ENCODE peak calls at places on chromosome 13, in ten cellular contexts. One of them, this sample, is unnamed. For H3K27me3, the result is how much of the 10 kb centered on the place peaks cover.

GRCh38 chr13:71320452-71320851 is 546.6 kb downstream of the DACH1 start:
- DNase-seq in ascending aorta: no peak
- DNase-seq in brain microvascular endothelial cell: peak
- DNase-seq in uterus: no peak
- DNase-seq in K562: no peak
- DNase-seq in neural progenitor cell: peak
- DNase-seq in IMR-90: peak
- DNase-seq in astrocyte: no peak
- DNase-seq in fibroblast of lung: no peak
- DNase-seq in left ventricle myocardium inferior: no peak
- DNase-seq in this sample: no peak

GRCh38 chr13:24802074-24802473 is 38.1 kb downstream of the RNF17 start:
- DNase-seq in neural progenitor cell: no peak
- DNase-seq in ascending aorta: no peak
- DNase-seq in fibroblast of lung: peak
- DNase-seq in left ventricle myocardium inferior: no peak
- DNase-seq in uterus: no peak
- DNase-seq in IMR-90: no peak
- DNase-seq in astrocyte: no peak
- DNase-seq in brain microvascular endothelial cell: no peak
- DNase-seq in K562: no peak
- DNase-seq in this sample: no peak

GRCh38 chr13:35789335-35790166 is 313.1 kb upstream of the MAB21L1 start:
- DNase-seq in ascending aorta: no peak
- DNase-seq in neural progenitor cell: peak
- DNase-seq in left ventricle myocardium inferior: no peak
- DNase-seq in IMR-90: peak
- DNase-seq in K562: no peak
- DNase-seq in astrocyte: peak
- DNase-seq in uterus: no peak
- DNase-seq in brain microvascular endothelial cell: peak
- DNase-seq in fibroblast of lung: peak
- DNase-seq in this sample: peak

GRCh38 chr13:53343345-53343744 is 314.7 kb downstream of the OLFM4 start:
- DNase-seq in astrocyte: no peak
- DNase-seq in fibroblast of lung: no peak
- DNase-seq in ascending aorta: no peak
- DNase-seq in IMR-90: no peak
- DNase-seq in brain microvascular endothelial cell: no peak
- DNase-seq in neural progenitor cell: peak
- DNase-seq in K562: no peak
- DNase-seq in left ventricle myocardium inferior: no peak
- DNase-seq in uterus: no peak
- DNase-seq in this sample: no peak

GRCh38 chr13:47087841-47088240 is 191.0 kb upstream of the HTR2A start:
- DNase-seq in K562: no peak
- DNase-seq in neural progenitor cell: no peak
- DNase-seq in uterus: no peak
- DNase-seq in astrocyte: peak
- DNase-seq in ascending aorta: no peak
- DNase-seq in IMR-90: peak
- DNase-seq in brain microvascular endothelial cell: peak
- DNase-seq in fibroblast of lung: peak
- DNase-seq in left ventricle myocardium inferior: no peak
- DNase-seq in this sample: peak

GRCh38 chr13:41004875-41005693 is 14.0 kb downstream of the ELF1 start:
- DNase-seq in ascending aorta: no peak
- DNase-seq in brain microvascular endothelial cell: no peak
- DNase-seq in fibroblast of lung: no peak
- DNase-seq in astrocyte: no peak
- DNase-seq in IMR-90: no peak
- DNase-seq in uterus: no peak
- DNase-seq in left ventricle myocardium inferior: no peak
- DNase-seq in K562: no peak
- DNase-seq in neural progenitor cell: no peak
- DNase-seq in this sample: no peak

GRCh38 chr13:23770428-23770827 is 118.8 kb downstream of the MIPEP start:
- DNase-seq in fibroblast of lung: no peak
- DNase-seq in brain microvascular endothelial cell: no peak
- DNase-seq in left ventricle myocardium inferior: no peak
- DNase-seq in K562: peak
- DNase-seq in neural progenitor cell: no peak
- DNase-seq in uterus: no peak
- DNase-seq in IMR-90: no peak
- DNase-seq in ascending aorta: no peak
- DNase-seq in astrocyte: no peak
- DNase-seq in this sample: no peak

GRCh38 chr13:30453727-30454126 is 12.0 kb downstream of the HMGB1 start:
- DNase-seq in left ventricle myocardium inferior: no peak
- DNase-seq in ascending aorta: no peak
- DNase-seq in brain microvascular endothelial cell: no peak
- DNase-seq in fibroblast of lung: no peak
- DNase-seq in neural progenitor cell: no peak
- DNase-seq in IMR-90: peak
- DNase-seq in astrocyte: no peak
- DNase-seq in K562: no peak
- DNase-seq in uterus: no peak
- DNase-seq in this sample: no peak

GRCh38 chr13:65149687-65150086 is 2080.4 kb downstream of the PCDH9 start:
- DNase-seq in brain microvascular endothelial cell: no peak
- DNase-seq in K562: no peak
- DNase-seq in uterus: no peak
- DNase-seq in ascending aorta: no peak
- DNase-seq in fibroblast of lung: no peak
- DNase-seq in IMR-90: no peak
- DNase-seq in left ventricle myocardium inferior: no peak
- DNase-seq in astrocyte: no peak
- DNase-seq in neural progenitor cell: no peak
- DNase-seq in this sample: no peak

GRCh38 chr13:28497143-28497876 is 2.4 kb upstream of the FLT1 start:
- DNase-seq in uterus: no peak
- DNase-seq in left ventricle myocardium inferior: no peak
- DNase-seq in astrocyte: no peak
- DNase-seq in neural progenitor cell: no peak
- DNase-seq in ascending aorta: no peak
- DNase-seq in fibroblast of lung: no peak
- DNase-seq in brain microvascular endothelial cell: no peak
- DNase-seq in IMR-90: no peak
- DNase-seq in K562: no peak
- DNase-seq in this sample: no peak

GRCh38 chr13:28493740-28494536 is 990 bp downstream of the FLT1 start:
- DNase-seq in astrocyte: no peak
- DNase-seq in IMR-90: no peak
- DNase-seq in K562: no peak
- DNase-seq in ascending aorta: no peak
- DNase-seq in neural progenitor cell: peak
- DNase-seq in left ventricle myocardium inferior: no peak
- DNase-seq in fibroblast of lung: no peak
- DNase-seq in brain microvascular endothelial cell: no peak
- DNase-seq in uterus: no peak
- DNase-seq in this sample: no peak

GRCh38 chr13:28494537-28494860 is 429 bp downstream of the FLT1 start:
- DNase-seq in uterus: no peak
- DNase-seq in astrocyte: no peak
- DNase-seq in IMR-90: no peak
- DNase-seq in neural progenitor cell: peak
- DNase-seq in brain microvascular endothelial cell: no peak
- DNase-seq in left ventricle myocardium inferior: no peak
- DNase-seq in fibroblast of lung: no peak
- DNase-seq in ascending aorta: no peak
- DNase-seq in K562: no peak
- DNase-seq in this sample: no peak

GRCh38 chr13:28494861-28495585 is at the start of gene FLT1:
- DNase-seq in fibroblast of lung: peak
- DNase-seq in ascending aorta: peak
- DNase-seq in brain microvascular endothelial cell: no peak
- DNase-seq in uterus: peak
- DNase-seq in left ventricle myocardium inferior: peak
- DNase-seq in neural progenitor cell: peak
- DNase-seq in astrocyte: no peak
- DNase-seq in IMR-90: peak
- DNase-seq in K562: peak
- DNase-seq in this sample: no peak

GRCh38 chr13:28495586-28496564 is 947 bp upstream of the FLT1 start:
- DNase-seq in astrocyte: no peak
- DNase-seq in left ventricle myocardium inferior: no peak
- DNase-seq in uterus: no peak
- DNase-seq in K562: no peak
- DNase-seq in ascending aorta: no peak
- DNase-seq in brain microvascular endothelial cell: no peak
- DNase-seq in fibroblast of lung: no peak
- DNase-seq in neural progenitor cell: no peak
- DNase-seq in IMR-90: no peak
- DNase-seq in this sample: no peak
- H3K4me3 ChIP-seq in astrocyte: no peak
- H3K4me3 ChIP-seq in left ventricle myocardium inferior: peak
- H3K4me3 ChIP-seq in uterus: peak
- H3K4me3 ChIP-seq in K562: no peak
- H3K4me3 ChIP-seq in ascending aorta: peak
- H3K4me3 ChIP-seq in brain microvascular endothelial cell: peak
- H3K4me3 ChIP-seq in fibroblast of lung: no peak
- H3K4me3 ChIP-seq in neural progenitor cell: peak
- H3K4me3 ChIP-seq in IMR-90: peak
- H3K4me3 ChIP-seq in this sample: no peak

GRCh38 chr13:49419292-49419691 is 24.6 kb downstream of the CAB39L start:
- DNase-seq in uterus: no peak
- DNase-seq in left ventricle myocardium inferior: no peak
- DNase-seq in neural progenitor cell: no peak
- DNase-seq in brain microvascular endothelial cell: peak
- DNase-seq in IMR-90: peak
- DNase-seq in K562: no peak
- DNase-seq in ascending aorta: no peak
- DNase-seq in fibroblast of lung: peak
- DNase-seq in astrocyte: peak
- DNase-seq in this sample: no peak

GRCh38 chr13:49418206-49418605 is 25.7 kb downstream of the CAB39L start:
- DNase-seq in ascending aorta: no peak
- DNase-seq in uterus: no peak
- DNase-seq in astrocyte: no peak
- DNase-seq in K562: no peak
- DNase-seq in IMR-90: no peak
- DNase-seq in left ventricle myocardium inferior: no peak
- DNase-seq in neural progenitor cell: no peak
- DNase-seq in fibroblast of lung: no peak
- DNase-seq in brain microvascular endothelial cell: no peak
- DNase-seq in this sample: no peak

DNA sequence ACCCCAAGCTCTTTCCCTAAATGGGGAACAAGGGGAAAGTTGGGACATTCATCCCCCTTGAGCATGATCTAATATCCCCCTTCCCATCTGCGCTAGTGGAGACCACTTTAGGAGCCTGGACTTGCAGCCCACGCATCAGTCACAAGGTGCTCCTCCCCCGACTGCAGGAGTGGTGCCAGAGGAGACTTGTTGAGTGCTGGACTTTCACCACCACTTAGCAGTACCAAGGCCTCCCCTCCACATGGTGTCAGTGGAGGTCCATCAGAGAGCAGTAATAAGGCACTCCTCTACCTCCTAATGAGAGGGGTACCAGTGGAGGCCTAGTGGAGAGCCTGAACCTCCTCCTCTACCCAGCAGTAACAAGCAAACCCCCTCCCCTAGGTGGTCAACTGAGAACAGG is 22.5 kb downstream of the CAB39L start:
- DNase-seq in fibroblast of lung: no peak
- DNase-seq in ascending aorta: no peak
- DNase-seq in neural progenitor cell: peak
- DNase-seq in astrocyte: no peak
- DNase-seq in brain microvascular endothelial cell: no peak
- DNase-seq in IMR-90: no peak
- DNase-seq in K562: peak
- DNase-seq in left ventricle myocardium inferior: no peak
- DNase-seq in uterus: no peak
- DNase-seq in this sample: no peak
- TF ChIP-seq CTCF in fibroblast of lung: no peak
- TF ChIP-seq CTCF in ascending aorta: no peak
- TF ChIP-seq CTCF in neural progenitor cell: peak
- TF ChIP-seq CTCF in astrocyte: no peak
- TF ChIP-seq CTCF in brain microvascular endothelial cell: peak
- TF ChIP-seq CTCF in IMR-90: no peak
- TF ChIP-seq CTCF in K562: peak
- TF ChIP-seq CTCF in left ventricle myocardium inferior: no peak
- TF ChIP-seq CTCF in uterus: no peak
- TF ChIP-seq CTCF in this sample: no peak

GRCh38 chr13:111005808-111006494 is 91.1 kb upstream of the ANKRD10 start:
- DNase-seq in ascending aorta: peak
- DNase-seq in neural progenitor cell: no peak
- DNase-seq in K562: no peak
- DNase-seq in fibroblast of lung: peak
- DNase-seq in brain microvascular endothelial cell: peak
- DNase-seq in uterus: peak
- DNase-seq in IMR-90: peak
- DNase-seq in astrocyte: peak
- DNase-seq in left ventricle myocardium inferior: peak
- DNase-seq in this sample: no peak
- H3K27me3 ChIP-seq in ascending aorta: under half
- H3K27me3 ChIP-seq in neural progenitor cell: under half
- H3K27me3 ChIP-seq in K562: under half
- H3K27me3 ChIP-seq in fibroblast of lung: under half
- H3K27me3 ChIP-seq in brain microvascular endothelial cell: under half
- H3K27me3 ChIP-seq in uterus: under half
- H3K27me3 ChIP-seq in IMR-90: under half
- H3K27me3 ChIP-seq in astrocyte: under half
- H3K27me3 ChIP-seq in left ventricle myocardium inferior: under half
- H3K27me3 ChIP-seq in this sample: under half

GRCh38 chr13:114224201-114224600 is 10.5 kb upstream of the CDC16 start:
- DNase-seq in fibroblast of lung: no peak
- DNase-seq in K562: no peak
- DNase-seq in brain microvascular endothelial cell: no peak
- DNase-seq in uterus: no peak
- DNase-seq in ascending aorta: no peak
- DNase-seq in IMR-90: no peak
- DNase-seq in left ventricle myocardium inferior: no peak
- DNase-seq in astrocyte: no peak
- DNase-seq in neural progenitor cell: no peak
- DNase-seq in this sample: no peak

GRCh38 chr13:114225610-114226009 is 9.1 kb upstream of the CDC16 start:
- DNase-seq in K562: no peak
- DNase-seq in uterus: no peak
- DNase-seq in fibroblast of lung: no peak
- DNase-seq in brain microvascular endothelial cell: no peak
- DNase-seq in IMR-90: no peak
- DNase-seq in ascending aorta: no peak
- DNase-seq in astrocyte: no peak
- DNase-seq in left ventricle myocardium inferior: no peak
- DNase-seq in neural progenitor cell: no peak
- DNase-seq in this sample: no peak

GRCh38 chr13:114226699-114227323 is 7.9 kb upstream of the CDC16 start:
- DNase-seq in ascending aorta: peak
- DNase-seq in neural progenitor cell: peak
- DNase-seq in K562: peak
- DNase-seq in uterus: peak
- DNase-seq in IMR-90: peak
- DNase-seq in brain microvascular endothelial cell: peak
- DNase-seq in astrocyte: peak
- DNase-seq in left ventricle myocardium inferior: peak
- DNase-seq in fibroblast of lung: peak
- DNase-seq in this sample: peak

GRCh38 chr13:114227528-114227927 is 7.2 kb upstream of the CDC16 start:
- DNase-seq in left ventricle myocardium inferior: no peak
- DNase-seq in K562: no peak
- DNase-seq in astrocyte: no peak
- DNase-seq in fibroblast of lung: no peak
- DNase-seq in neural progenitor cell: no peak
- DNase-seq in uterus: no peak
- DNase-seq in brain microvascular endothelial cell: no peak
- DNase-seq in IMR-90: no peak
- DNase-seq in ascending aorta: no peak
- DNase-seq in this sample: no peak

GRCh38 chr13:114226088-114226487 is 8.6 kb upstream of the CDC16 start:
- DNase-seq in brain microvascular endothelial cell: no peak
- DNase-seq in fibroblast of lung: no peak
- DNase-seq in astrocyte: no peak
- DNase-seq in ascending aorta: no peak
- DNase-seq in left ventricle myocardium inferior: no peak
- DNase-seq in neural progenitor cell: no peak
- DNase-seq in K562: no peak
- DNase-seq in uterus: no peak
- DNase-seq in IMR-90: no peak
- DNase-seq in this sample: no peak
- H3K4me3 ChIP-seq in brain microvascular endothelial cell: no peak
- H3K4me3 ChIP-seq in fibroblast of lung: no peak
- H3K4me3 ChIP-seq in astrocyte: no peak
- H3K4me3 ChIP-seq in ascending aorta: no peak
- H3K4me3 ChIP-seq in left ventricle myocardium inferior: no peak
- H3K4me3 ChIP-seq in neural progenitor cell: no peak
- H3K4me3 ChIP-seq in K562: no peak
- H3K4me3 ChIP-seq in uterus: no peak
- H3K4me3 ChIP-seq in IMR-90: no peak
- H3K4me3 ChIP-seq in this sample: no peak